ENCODE peak calls at places on chromosomes 5 and 9, in four cellular contexts. X is T-helper 17 cell; P is stimulated activated CD4-positive, alpha-beta T cell treated with anti-CD3 and anti-CD28 coated beads, Interleukin-2, amount 100 ng/mL, for 48 hours; U is NT2/D1. H is an unnamed sample.
A peak's percentile ranks its signal among the peaks of the same experiment; 100 is the strongest.

GRCh38 chr5:26757941-26758340 is 280.4 kb downstream of the CDH9 start:
- DNase-seq in X (no peak), P (no peak), U (no peak), H (no peak)

GRCh38 chr9:95413793-95414192 is 96.3 kb upstream of the FANCC start:
- DNase-seq in X (no peak), P (no peak), U (no peak), H (no peak)

GRCh38 chr9:88971131-88971960 is 19.9 kb upstream of the S1PR3 start:
- DNase-seq in X (no peak), P (no peak), U (no peak), H (no peak)

GRCh38 chr5:126124706-126125345 is 298.4 kb upstream of the GRAMD2B start:
- DNase-seq in X (no peak), P (no peak), U (no peak), H (no peak)

GRCh38 chr5:10453564-10453963 is 11.9 kb downstream of the ROPN1L start:
- DNase-seq in X (no peak), P (no peak), U (no peak), H (no peak)

GRCh38 chr9:109331353-109331752 is 10.5 kb upstream of the EPB41L4B start:
- DNase-seq in X (no peak), P (no peak), U (no peak), H (no peak)

GRCh38 chr5:10467281-10468198 is 25.9 kb downstream of the ROPN1L start:
- DNase-seq in X (no peak), P (no peak), U (no peak), H (no peak)

GRCh38 chr5:132056610-132057497 is 3.6 kb upstream of the IL3 start:
- DNase-seq in X (no peak), P (peak; percentile 0), U (no peak), H (no peak)

GRCh38 chr9:24041294-24041693 is 215.3 kb upstream of the ELAVL2 start:
- DNase-seq in X (no peak), P (no peak), U (no peak), H (no peak)

GRCh38 chr9:121927636-121928035 is 165.5 kb downstream of the TTLL11 start:
- DNase-seq in X (no peak), P (no peak), U (no peak), H (no peak)

GRCh38 chr5:154300207-154300606 is 109.7 kb downstream of the GALNT10 start:
- DNase-seq in X (no peak), P (no peak), U (no peak), H (no peak)

GRCh38 chr5:316210-317085 is 5.1 kb upstream of the AHRR start:
- DNase-seq in X (no peak), P (no peak), U (no peak), H (no peak)

GRCh38 chr9:72952914-72953313 is at the start of gene ALDH1A1:
- DNase-seq in X (no peak), P (no peak), U (no peak), H (no peak)

GRCh38 chr9:5714501-5715401 is 85.8 kb downstream of the RIC1 start:
- DNase-seq in X (no peak), P (no peak), U (no peak), H (no peak)

GRCh38 chr5:126544087-126544740 is 50.8 kb downstream of the ALDH7A1 start:
- DNase-seq in X (no peak), P (peak; percentile 13), U (no peak), H (peak; percentile 22)

GRCh38 chr9:72592501-72593403 is 71.3 kb downstream of the TMC1 start:
- DNase-seq in X (no peak), P (no peak), U (peak; percentile 49), H (peak; percentile 33)

GRCh38 chr9:96140401-96141180 is 161.4 kb downstream of the HSD17B3 start:
- DNase-seq in X (no peak), P (no peak), U (no peak), H (no peak)

GRCh38 chr5:56481147-56481997 is 248.2 kb upstream of the ANKRD55 start:
- DNase-seq in X (peak; percentile 41), P (peak; percentile 21), U (no peak), H (peak; percentile 29)

GRCh38 chr9:106502930-106503329 is 360.0 kb upstream of the ZNF462 start:
- DNase-seq in X (no peak), P (no peak), U (no peak), H (no peak)

GRCh38 chr5:28468121-28468520 is 1429.7 kb upstream of the CDH9 start:
- DNase-seq in X (no peak), P (no peak), U (no peak), H (no peak)

GRCh38 chr9:36934478-36935065 is 99.5 kb downstream of the PAX5 start:
- DNase-seq in X (no peak), P (no peak), U (no peak), H (no peak)

GRCh38 chr5:53257806-53258373 is 148.3 kb upstream of the MOCS2 start:
- DNase-seq in X (no peak), P (no peak), U (no peak), H (no peak)

GRCh38 chr5:177378884-177379883 is 5.0 kb upstream of the SLC34A1 start:
- DNase-seq in X (no peak), P (no peak), U (no peak), H (no peak)

GRCh38 chr9:38671372-38671731 is 48.6 kb downstream of the FAM240B start:
- DNase-seq in X (no peak), P (no peak), U (no peak), H (no peak)

GRCh38 chr9:26675055-26675454 is 217.5 kb downstream of the CAAP1 start:
- DNase-seq in X (no peak), P (no peak), U (no peak), H (no peak)

GRCh38 chr9:3768286-3768685 is 242.5 kb upstream of the RFX3 start:
- DNase-seq in X (no peak), P (no peak), U (no peak), H (no peak)

GRCh38 chr5:61624553-61624952 is 292.5 kb downstream of the ZSWIM6 start:
- DNase-seq in X (no peak), P (no peak), U (no peak), H (no peak)

GRCh38 chr5:2736872-2737271 is 14.6 kb downstream of the IRX2 start:
- DNase-seq in X (no peak), P (no peak), U (no peak), H (no peak)

GRCh38 chr5:180495292-180495691 is 1.1 kb downstream of the CNOT6 start:
- DNase-seq in X (no peak), P (no peak), U (no peak), H (no peak)

GRCh38 chr5:93611900-93612898 is 29.2 kb downstream of the NR2F1 start:
- DNase-seq in X (no peak), P (no peak), U (no peak), H (no peak)

GRCh38 chr5:180633283-180634177 is 15.9 kb downstream of the FLT4 start:
- DNase-seq in X (no peak), P (no peak), U (no peak), H (no peak)

GRCh38 chr5:168843277-168843997 is 264.3 kb upstream of the PANK3 start:
- DNase-seq in X (no peak), P (no peak), U (no peak), H (no peak)

GRCh38 chr5:19492861-19493260 is 495.1 kb downstream of the CDH18 start:
- DNase-seq in X (no peak), P (no peak), U (no peak), H (no peak)

GRCh38 chr9:125262217-125262991 is 778 bp downstream of the GAPVD1 start:
- DNase-seq in X (no peak), P (no peak), U (no peak), H (no peak)

GRCh38 chr9:119368681-119369581 is at the start of gene BRINP1:
- DNase-seq in X (no peak), P (no peak), U (peak; percentile 58), H (no peak)

GRCh38 chr5:172603425-172603824 is 37.6 kb upstream of the NEURL1B start:
- DNase-seq in X (no peak), P (no peak), U (no peak), H (no peak)

GRCh38 chr5:144703776-144704175 is 533.1 kb downstream of the KCTD16 start:
- DNase-seq in X (no peak), P (no peak), U (no peak), H (no peak)

GRCh38 chr9:6634441-6634840 is 11.1 kb downstream of the GLDC start:
- DNase-seq in X (no peak), P (no peak), U (no peak), H (no peak)

GRCh38 chr5:157280927-157281326 is 15.0 kb downstream of the CYFIP2 start:
- DNase-seq in X (no peak), P (no peak), U (no peak), H (no peak)

GRCh38 chr9:122228906-122229837 is at the start of gene LHX6:
- DNase-seq in X (no peak), P (no peak), U (no peak), H (no peak)

H was measured in GM18507.